ENCODE peak calls at places on chromosomes 12 and 14, in five cellular contexts. W is renal cortical epithelial cell, I is psoas muscle, E is NCI-H345, X is A549. A is an unnamed sample.

GRCh38 chr12:57624441-57625220 is 8.4 kb downstream of the B4GALNT1 start:
- DNase-seq in W (no peak), I (no peak), E (no peak), X (no peak), A (no peak)

GRCh38 chr14:53634793-53635192 is 321.8 kb downstream of the BMP4 start:
- DNase-seq in W (no peak), I (no peak), E (no peak), X (no peak), A (no peak)

GRCh38 chr12:14605401-14605989 is 37.8 kb upstream of the PLBD1 start:
- DNase-seq in W (no peak), I (no peak), E (peak), X (peak), A (no peak)

GRCh38 chr14:65656554-65656953 is 244.0 kb downstream of the FUT8 start:
- DNase-seq in W (no peak), I (no peak), E (no peak), X (no peak), A (no peak)

GRCh38 chr12:126847005-126847629 is 1419.9 kb upstream of the TMEM132C start:
- DNase-seq in W (no peak), I (no peak), E (no peak), X (no peak), A (no peak)

GRCh38 chr14:32038876-32039275 is 38.2 kb upstream of the ARHGAP5 start:
- DNase-seq in W (peak), I (no peak), E (peak), X (no peak), A (no peak)

GRCh38 chr14:94542111-94542810 is 19.0 kb upstream of the SERPINA4 start:
- DNase-seq in W (no peak), I (no peak), E (no peak), X (no peak), A (no peak)

GRCh38 chr12:119594772-119595445 is 1.3 kb downstream of the TMEM233 start:
- DNase-seq in W (no peak), I (peak), E (no peak), X (no peak), A (no peak)

GRCh38 chr12:18888062-18888461 is 150.1 kb downstream of the CAPZA3 start:
- DNase-seq in W (no peak), I (no peak), E (no peak), X (no peak), A (no peak)

GRCh38 chr12:66964629-66965028 is 285.8 kb upstream of the GRIP1 start:
- DNase-seq in W (peak), I (no peak), E (no peak), X (no peak), A (peak)

A was measured in kidney glomerular epithelial cell.